ENCODE peak calls at places on chromosomes 1 and 21, in six cellular contexts. L is SK-N-SH, W is HCT116, Q is GM12878, E is K562, V is HepG2. R is an unnamed sample.

GRCh38 chr1:213982814-213983588 is 4.8 kb upstream of the PROX1 start:
- DNase-seq in L (peak), E (no peak), V (no peak), Q (no peak), W (no peak), R (no peak)

GRCh38 chr1:24713176-24713575 is 32.1 kb upstream of the CLIC4 start:
- DNase-seq in L (no peak), V (no peak), Q (no peak), E (no peak), W (no peak), R (no peak)

GRCh38 chr1:117017648-117018047 is 16.1 kb downstream of the CD101 start:
- DNase-seq in W (no peak), L (no peak), Q (no peak), V (no peak), E (no peak), R (no peak)

GRCh38 chr1:25009675-25010262 is 79.7 kb upstream of the RUNX3 start:
- DNase-seq in L (no peak), W (no peak), E (no peak), V (no peak), Q (no peak), R (no peak)

GRCh38 chr1:228344631-228345072 is 62.0 kb downstream of the TRIM11 start:
- DNase-seq in W (no peak), V (no peak), Q (no peak), E (no peak), L (no peak), R (no peak)

GRCh38 chr1:15410884-15411245 is 1.2 kb downstream of the EFHD2 start:
- DNase-seq in L (no peak), V (no peak), Q (no peak), E (no peak), W (no peak), R (no peak)

GRCh38 chr1:170910273-170910672 is 25.1 kb upstream of the MROH9 start:
- DNase-seq in E (no peak), L (no peak), V (no peak), W (no peak), Q (no peak), R (no peak)

GRCh38 chr1:16202281-16203210 is 9.9 kb downstream of the ARHGEF19 start:
- DNase-seq in W (no peak), V (no peak), E (no peak), L (no peak), Q (no peak), R (no peak)

DNA sequence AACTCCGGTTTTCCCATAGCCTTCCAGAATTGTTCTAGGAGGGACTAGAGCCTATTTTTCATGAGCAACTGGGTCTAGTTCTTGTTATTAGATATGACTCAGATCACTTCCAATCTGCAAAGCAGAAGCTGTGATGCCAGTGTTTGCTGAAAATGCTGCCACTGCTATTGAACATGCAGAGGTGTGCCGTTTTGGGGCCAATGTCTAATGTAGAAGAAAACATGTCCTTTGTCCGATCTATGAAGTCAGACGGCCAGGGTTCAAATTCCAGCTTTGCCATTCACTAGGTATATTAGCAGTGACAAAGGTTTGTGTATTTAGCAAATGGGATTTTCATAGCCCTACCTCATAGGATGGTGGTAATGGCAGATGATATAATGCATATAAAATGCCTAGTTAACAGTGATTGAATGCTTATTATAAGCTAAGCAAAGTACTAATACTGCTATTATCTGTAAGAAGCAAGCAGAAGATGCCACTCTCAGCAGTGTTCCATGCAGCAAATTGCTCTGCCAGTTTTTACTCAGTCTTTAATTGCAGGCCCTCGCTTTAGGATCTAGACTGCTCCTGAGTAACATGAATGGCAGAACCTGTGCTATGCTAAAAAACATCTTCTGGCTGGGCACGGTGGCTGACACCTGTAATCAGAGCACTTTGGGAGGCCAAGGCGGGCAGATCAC is 40.1 kb upstream of the CXADR start:
- DNase-seq in Q (no peak), V (peak), L (no peak), W (no peak), E (no peak), R (no peak)
- TF ChIP-seq REST in Q (no peak), V (peak), L (no peak), W (no peak), E (no peak), R (no peak)

GRCh38 chr1:18651727-18652126 is 21.1 kb downstream of the PAX7 start:
- DNase-seq in E (no peak), V (no peak), Q (no peak), L (no peak), W (no peak), R (no peak)

GRCh38 chr1:18653922-18654321 is 23.3 kb downstream of the PAX7 start:
- DNase-seq in E (no peak), L (no peak), W (no peak), Q (no peak), V (no peak), R (no peak)

GRCh38 chr1:18654599-18654998 is 24.0 kb downstream of the PAX7 start:
- DNase-seq in E (no peak), Q (no peak), V (no peak), W (no peak), L (no peak), R (no peak)

GRCh38 chr1:18652791-18653190 is 22.1 kb downstream of the PAX7 start:
- DNase-seq in W (no peak), V (no peak), Q (no peak), E (no peak), L (no peak), R (no peak)

GRCh38 chr1:18653375-18653774 is 22.7 kb downstream of the PAX7 start:
- DNase-seq in E (no peak), V (no peak), W (no peak), Q (no peak), L (no peak), R (no peak)
- TF ChIP-seq SIN3A in E (no peak), V (no peak), W (no peak), Q (no peak), L (no peak), R (no peak)

GRCh38 chr1:159076753-159077656 is at the start of gene AIM2:
- DNase-seq in Q (peak), E (peak), V (no peak), L (no peak), W (no peak), R (no peak)
- TF ChIP-seq REST in Q (no peak), E (no peak), V (no peak), L (no peak), W (no peak), R (no peak)

GRCh38 chr1:107523061-107523460 is 382.2 kb downstream of the NTNG1 start:
- DNase-seq in L (no peak), W (no peak), E (no peak), V (no peak), Q (no peak), R (no peak)

GRCh38 chr1:107526524-107527198 is 385.8 kb downstream of the NTNG1 start:
- DNase-seq in L (no peak), V (peak), Q (no peak), E (no peak), W (no peak), R (no peak)

GRCh38 chr1:107523736-107524135 is 382.9 kb downstream of the NTNG1 start:
- DNase-seq in V (no peak), E (no peak), L (no peak), Q (no peak), W (no peak), R (no peak)

GRCh38 chr1:107525146-107525545 is 384.3 kb downstream of the NTNG1 start:
- DNase-seq in L (no peak), W (no peak), E (no peak), V (peak), Q (no peak), R (no peak)

GRCh38 chr1:107525961-107526360 is 385.1 kb downstream of the NTNG1 start:
- DNase-seq in E (no peak), W (no peak), L (no peak), V (peak), Q (no peak), R (no peak)
- TF ChIP-seq SIN3A in E (no peak), W (no peak), L (no peak), V (no peak), Q (no peak), R (no peak)

GRCh38 chr1:114369930-114370329 is 141.1 kb downstream of the TRIM33 start:
- DNase-seq in Q (no peak), E (no peak), W (no peak), V (no peak), L (no peak), R (no peak)

GRCh38 chr1:114368560-114369255 is 142.3 kb downstream of the TRIM33 start:
- DNase-seq in V (no peak), Q (no peak), E (no peak), L (no peak), W (no peak), R (no peak)

GRCh38 chr1:114367810-114368209 is 143.2 kb downstream of the TRIM33 start:
- DNase-seq in W (no peak), Q (no peak), L (no peak), V (no peak), E (no peak), R (no peak)
- TF ChIP-seq REST in W (no peak), Q (no peak), L (no peak), V (no peak), E (no peak), R (no peak)

DNA sequence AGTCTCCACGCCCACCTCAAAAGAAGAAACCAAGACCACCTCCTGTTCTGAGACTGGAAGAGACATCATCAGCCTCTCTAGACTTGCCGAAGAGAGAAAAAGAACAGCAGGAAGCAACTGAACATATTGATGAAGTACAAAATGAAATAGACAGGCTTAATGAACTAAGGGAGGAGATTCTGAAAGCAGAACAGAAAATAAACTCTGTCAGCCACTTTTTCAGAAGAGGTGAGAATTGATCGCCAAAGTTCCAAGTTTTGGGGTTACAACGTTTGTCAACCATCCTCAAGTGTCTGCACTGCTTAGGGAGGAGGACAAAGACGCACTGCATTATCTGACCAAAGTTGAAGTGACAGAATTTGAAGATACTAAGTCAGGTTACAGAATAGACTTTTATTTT is 45.6 kb downstream of the ABL2 start:
- DNase-seq in L (no peak), E (no peak), V (no peak), W (no peak), Q (no peak), R (no peak)
- TF ChIP-seq SIN3A in L (no peak), E (no peak), V (no peak), W (no peak), Q (no peak), R (no peak)

DNA sequence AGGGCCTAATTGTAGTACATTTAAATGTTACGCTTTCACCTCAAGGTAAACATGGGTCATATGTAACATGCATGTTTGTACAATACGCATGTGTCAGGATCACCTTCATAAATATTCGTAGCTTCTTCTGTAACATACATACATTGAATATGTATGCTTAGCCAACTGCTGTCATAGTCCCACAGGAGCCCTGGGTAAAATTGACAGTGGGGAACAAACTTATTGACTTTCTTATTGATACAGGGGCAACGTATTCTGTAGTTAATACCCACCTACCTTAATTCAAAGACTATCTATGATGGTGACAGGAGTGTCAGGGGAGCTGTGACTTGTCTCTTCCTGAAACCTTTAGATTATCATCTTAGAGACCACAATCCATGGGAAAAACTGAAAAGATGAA is 3.7 kb upstream of the REN start:
- DNase-seq in V (no peak), Q (no peak), L (no peak), W (no peak), E (no peak), R (no peak)
- TF ChIP-seq REST in V (no peak), Q (no peak), L (no peak), W (no peak), E (no peak), R (no peak)

GRCh38 chr21:42383331-42383730 is 12.5 kb downstream of the TMPRSS3 start:
- DNase-seq in W (no peak), V (no peak), E (no peak), Q (no peak), L (no peak), R (no peak)
- TF ChIP-seq SIN3A in W (no peak), V (no peak), E (no peak), Q (no peak), L (no peak), R (no peak)